ENCODE peak calls at places on chromosomes 3 and 15, in four cellular contexts. Z is HepG2, U is body of pancreas, X is A549. C is an unnamed sample. For H3K4me1, the result is how much of the 10 kb centered on the place peaks cover.

GRCh38 chr3:108430540-108430939 is 79.9 kb downstream of the MYH15 start:
- DNase-seq in X (no peak), Z (no peak), U (no peak), C (no peak)

GRCh38 chr15:87597346-87598052 is 659.0 kb downstream of the NTRK3 start:
- DNase-seq in U (no peak), Z (no peak), X (no peak), C (no peak)

GRCh38 chr3:47910777-47911440 is 105.3 kb downstream of the MAP4 start:
- DNase-seq in U (no peak), X (peak), Z (peak), C (no peak)

GRCh38 chr15:96117275-96117674 is 213.2 kb upstream of the NR2F2 start:
- DNase-seq in U (no peak), Z (no peak), X (no peak), C (no peak)

GRCh38 chr3:65669163-65669875 is 369.4 kb downstream of the MAGI1 start:
- DNase-seq in X (no peak), Z (peak), U (peak), C (no peak)

GRCh38 chr3:187196573-187197094 is 652 bp upstream of the RTP1 start:
- DNase-seq in U (no peak), X (no peak), Z (no peak), C (no peak)

GRCh38 chr15:98946301-98947255 is 61.0 kb downstream of the PGPEP1L start:
- DNase-seq in U (peak), X (no peak), Z (no peak), C (no peak)

GRCh38 chr15:91104111-91104510 is 4.1 kb downstream of the SV2B start:
- DNase-seq in X (no peak), U (no peak), Z (no peak), C (peak)

GRCh38 chr3:99534951-99535704 is 103.3 kb upstream of the COL8A1 start:
- DNase-seq in X (no peak), U (no peak), Z (no peak), C (no peak)

GRCh38 chr3:174949523-174949922 is 90.4 kb downstream of the NAALADL2 start:
- DNase-seq in Z (no peak), U (no peak), X (peak), C (no peak)

GRCh38 chr3:193841581-193841980 is 248.6 kb downstream of the OPA1 start:
- DNase-seq in Z (no peak), X (no peak), U (no peak), C (no peak)

DNA sequence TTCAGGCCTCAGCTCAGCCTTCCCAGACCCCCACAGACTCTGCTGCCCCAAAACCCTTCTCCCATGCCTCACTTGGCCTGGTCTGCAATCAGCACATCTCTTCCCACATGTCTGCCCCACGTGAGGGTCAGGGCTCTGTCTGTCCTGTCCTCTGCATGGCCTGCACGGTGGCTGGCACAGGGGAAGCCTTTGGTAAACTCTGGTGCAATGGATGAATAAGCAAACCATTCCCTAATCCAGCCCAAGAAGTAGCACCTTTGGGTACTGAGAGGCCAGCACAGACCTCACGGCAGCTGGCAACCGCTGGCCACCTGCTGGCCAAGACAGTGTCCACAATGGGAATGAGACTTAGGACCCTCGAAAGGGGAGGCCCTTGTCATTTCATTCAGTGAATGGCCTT is 27.7 kb downstream of the ABTB1 start:
- DNase-seq in X (no peak), U (no peak), Z (no peak), C (no peak)
- TF ChIP-seq POLR2A in X (no peak), U (no peak), Z (no peak), C (no peak)

GRCh38 chr15:85408270-85408746 is 27.9 kb downstream of the AKAP13 start:
- DNase-seq in U (no peak), Z (no peak), X (no peak), C (no peak)
- H3K4me1 ChIP-seq in U (under half), Z (under half), X (half or more), C (half or more)

DNA sequence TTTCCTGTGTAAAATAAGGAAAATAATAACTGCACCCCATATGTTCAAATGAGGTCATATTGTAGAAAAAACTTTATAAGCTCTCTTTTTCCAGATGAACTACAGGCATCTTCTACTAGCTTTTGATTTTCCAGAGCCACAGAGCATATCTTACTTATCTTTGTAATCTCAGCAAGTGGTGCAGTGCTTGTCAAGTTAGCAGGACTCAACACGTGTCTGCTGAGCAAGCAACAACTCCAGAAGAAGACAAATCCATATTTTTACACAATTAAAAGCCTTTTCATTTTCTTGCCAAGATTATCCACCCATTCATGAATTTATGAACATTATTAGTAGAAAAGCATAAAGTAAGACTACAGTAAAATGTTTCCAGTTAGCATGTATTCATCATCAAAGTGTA is 14.4 kb upstream of the TSC22D2 start:
- DNase-seq in Z (no peak), X (no peak), U (no peak), C (no peak)
- TF ChIP-seq POLR2A in Z (no peak), X (no peak), U (no peak), C (no peak)

DNA sequence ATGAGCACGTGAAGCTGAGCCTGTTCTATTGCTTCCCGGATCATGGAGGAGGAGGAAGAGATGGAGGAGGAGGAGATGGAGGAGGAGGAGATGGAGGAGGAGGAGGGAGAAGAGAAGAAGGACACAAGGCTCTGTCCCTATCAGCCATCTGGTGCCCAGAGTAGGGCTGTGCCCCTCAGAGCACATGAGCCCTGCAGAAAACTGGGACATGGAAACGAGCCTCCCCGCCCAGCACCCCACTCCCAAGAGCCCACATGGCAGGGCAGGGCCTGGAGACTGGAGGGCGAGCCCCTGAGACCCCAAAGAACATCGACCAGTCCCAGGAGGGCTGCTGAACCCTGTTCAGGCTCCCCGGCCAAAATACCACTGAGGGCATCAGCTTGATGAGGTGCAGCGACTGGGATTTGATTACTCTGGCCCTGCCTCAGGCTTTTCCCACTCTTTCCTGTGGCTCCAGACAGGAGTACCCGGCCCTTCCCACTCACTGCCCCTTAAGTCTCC is 285.6 kb downstream of the UACA start:
- DNase-seq in X (no peak), Z (no peak), U (no peak), C (no peak)
- H3K4me1 ChIP-seq in X (under half), Z (under half), U (under half), C (under half)

GRCh38 chr3:14139771-14140170 is 14.9 kb downstream of the TMEM43 start:
- DNase-seq in U (no peak), X (no peak), Z (no peak), C (no peak)

GRCh38 chr3:14138878-14139659 is 14.2 kb downstream of the TMEM43 start:
- DNase-seq in X (no peak), Z (no peak), U (no peak), C (no peak)

GRCh38 chr3:14137004-14137403 is 12.2 kb downstream of the TMEM43 start:
- DNase-seq in U (no peak), Z (no peak), X (no peak), C (no peak)

GRCh38 chr3:14137445-14137844 is 12.6 kb downstream of the TMEM43 start:
- DNase-seq in X (no peak), U (no peak), Z (no peak), C (no peak)

GRCh38 chr3:14138109-14138877 is 13.4 kb downstream of the TMEM43 start:
- DNase-seq in X (no peak), Z (no peak), U (no peak), C (no peak)
- TF ChIP-seq POLR2A in X (no peak), Z (no peak), U (no peak), C (no peak)

GRCh38 chr3:52024765-52025452 is 29.2 kb upstream of the RPL29 start:
- DNase-seq in Z (no peak), X (no peak), U (no peak), C (no peak)

GRCh38 chr3:52022323-52023100 is 26.8 kb upstream of the RPL29 start:
- DNase-seq in Z (no peak), X (no peak), U (no peak), C (no peak)

GRCh38 chr3:52021869-52022268 is 26.2 kb upstream of the RPL29 start:
- DNase-seq in U (no peak), Z (no peak), X (no peak), C (no peak)

GRCh38 chr3:52023860-52024764 is 28.4 kb upstream of the RPL29 start:
- DNase-seq in X (no peak), U (no peak), Z (no peak), C (no peak)

DNA sequence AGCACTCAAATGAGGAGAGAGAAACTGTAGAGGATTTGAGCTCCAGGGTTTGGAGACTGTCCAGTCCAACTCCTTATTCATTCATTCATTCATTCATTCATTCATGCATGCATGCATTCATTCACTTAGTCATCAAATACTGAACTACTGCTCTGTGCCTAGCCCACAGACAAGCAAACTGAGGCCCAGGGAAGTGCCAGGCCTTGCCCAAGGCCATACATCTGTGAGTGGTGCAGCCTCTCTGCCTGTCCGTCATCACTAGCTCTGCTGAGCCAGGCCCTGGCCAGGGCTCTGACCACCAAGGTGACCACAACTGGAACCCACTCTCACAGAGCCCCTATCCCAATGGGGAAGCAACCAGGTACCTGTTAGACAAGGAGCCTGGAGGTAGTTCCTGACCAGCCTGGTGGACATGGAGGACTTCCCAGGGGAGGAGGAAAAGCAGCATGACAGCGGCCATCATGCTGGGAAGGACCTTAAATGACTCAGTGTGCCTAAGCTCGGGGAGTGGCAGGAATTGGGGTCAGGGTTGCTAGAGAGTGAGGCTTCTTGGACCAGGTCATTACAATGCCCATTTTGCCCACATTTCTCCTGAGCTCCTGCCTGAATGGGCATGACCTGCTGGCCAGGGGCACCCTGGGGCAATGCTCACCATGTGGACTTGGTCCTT is 27.5 kb upstream of the RPL29 start:
- DNase-seq in Z (no peak), U (no peak), X (no peak), C (no peak)
- H3K4me1 ChIP-seq in Z (half or more), U (under half), X (under half), C (under half)

DNA sequence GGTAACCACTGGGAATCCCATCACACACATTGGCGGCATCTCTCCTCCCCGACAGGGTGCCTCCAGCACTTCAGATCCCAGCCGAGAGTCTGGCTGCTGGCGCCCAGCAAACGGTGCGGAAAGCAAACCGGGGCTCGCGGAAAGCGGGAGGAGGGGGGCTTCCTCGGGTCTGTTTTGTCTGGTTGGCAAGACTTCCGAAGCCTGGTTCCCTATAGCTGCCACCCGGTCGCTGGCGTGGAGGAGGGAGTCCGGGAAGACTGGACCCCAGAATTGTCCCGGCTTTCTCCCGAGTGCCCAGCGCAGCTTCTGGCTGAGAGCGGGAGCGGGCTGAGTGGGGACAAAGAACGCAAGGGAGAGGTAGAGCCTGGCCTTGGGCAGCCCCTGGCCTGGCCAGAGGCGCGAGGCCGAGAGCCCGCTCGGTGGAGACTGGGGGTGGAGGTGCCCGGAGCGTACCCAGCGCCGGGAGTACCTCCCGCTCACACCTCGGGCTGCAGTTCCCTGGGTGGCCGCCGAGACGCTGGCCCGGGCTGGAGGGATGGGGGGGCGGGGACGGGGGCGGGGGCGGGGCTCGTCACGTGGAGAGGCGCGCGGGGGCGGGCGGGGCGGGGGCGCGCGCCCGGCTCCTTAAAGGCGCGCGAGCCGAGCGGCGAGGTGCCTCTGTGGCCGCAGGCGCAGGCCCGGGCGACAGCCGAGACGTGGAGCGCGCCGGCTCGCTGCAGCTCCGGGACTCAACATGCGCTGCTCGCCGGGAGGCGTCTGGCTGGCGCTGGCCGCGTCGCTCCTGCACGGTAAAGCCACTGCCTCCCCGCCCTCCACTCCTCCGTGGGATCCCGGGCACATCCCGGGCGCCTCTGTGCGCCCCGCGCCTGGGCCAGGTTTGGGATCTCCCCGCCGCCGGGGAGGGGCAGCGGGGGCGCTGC is at the start of gene CHRNA7:
- DNase-seq in Z (peak), X (peak), U (peak), C (no peak)
- TF ChIP-seq POLR2A in Z (no peak), X (peak), U (peak), C (no peak)